ENCODE peak calls at places on chromosomes 5 and 9, in eight cellular contexts. U is tibial nerve, R is testis, B is HCT116, C is A549, K is GM12878, X is IMR-90, G is upper lobe of left lung. N is an unnamed sample. For H3K4me1, the result is how much of the 10 kb centered on the place peaks cover.

GRCh38 chr5:170270670-170271069 is 26.9 kb downstream of the LCP2 start:
- DNase-seq in U (no peak), K (no peak), R (no peak), G (no peak), X (no peak), B (no peak), C (no peak), N (no peak)

GRCh38 chr9:16068476-16068875 is 515.6 kb downstream of the CCDC171 start:
- DNase-seq in G (no peak), R (no peak), U (no peak), B (no peak), K (no peak), C (no peak), X (peak), N (no peak)

GRCh38 chr5:75707911-75708509 is 9.2 kb downstream of the POC5 start:
- DNase-seq in B (no peak), U (no peak), X (peak), G (peak), C (no peak), K (no peak), R (no peak), N (no peak)

GRCh38 chr9:120386390-120387131 is 193.4 kb downstream of the CDK5RAP2 start:
- DNase-seq in X (no peak), R (peak), B (no peak), G (peak), U (no peak), K (no peak), C (no peak), N (no peak)

GRCh38 chr5:77133061-77133758 is 46.1 kb upstream of the ZBED3 start:
- DNase-seq in G (peak), R (peak), C (peak), X (peak), B (peak), U (peak), K (no peak), N (no peak)

GRCh38 chr5:40904205-40904993 is 4.9 kb upstream of the C7 start:
- DNase-seq in X (peak), B (peak), U (peak), G (peak), C (peak), R (peak), K (peak), N (no peak)

GRCh38 chr9:123423036-123423640 is 67.1 kb downstream of the CRB2 start:
- DNase-seq in B (no peak), X (no peak), G (no peak), C (no peak), K (no peak), R (no peak), U (no peak), N (no peak)

GRCh38 chr9:98520221-98520920 is 188.4 kb downstream of the GABBR2 start:
- DNase-seq in R (no peak), U (no peak), X (peak), C (no peak), K (no peak), G (no peak), B (no peak), N (peak)

GRCh38 chr9:120362446-120362845 is 217.5 kb downstream of the CDK5RAP2 start:
- DNase-seq in G (no peak), X (peak), B (no peak), U (no peak), C (no peak), K (no peak), R (no peak), N (no peak)

GRCh38 chr5:77852514-77853352 is 76.6 kb upstream of the TBCA start:
- DNase-seq in X (peak), G (no peak), B (no peak), U (no peak), R (peak), C (peak), K (peak), N (peak)

GRCh38 chr5:66209350-66209749 is 65.2 kb downstream of the SREK1 start:
- DNase-seq in X (no peak), U (no peak), C (peak), K (no peak), R (no peak), B (peak), G (no peak), N (no peak)

GRCh38 chr5:135559342-135559741 is 19.4 kb downstream of the CXCL14 start:
- DNase-seq in K (no peak), C (peak), X (peak), U (no peak), G (no peak), R (peak), B (peak), N (no peak)

GRCh38 chr5:139651863-139652787 is 4.0 kb downstream of the CXXC5 start:
- DNase-seq in B (no peak), U (peak), X (peak), K (peak), R (peak), G (peak), C (peak), N (peak)

GRCh38 chr9:87890866-87891265 is 8.2 kb downstream of the SPATA31E1 start:
- DNase-seq in B (no peak), R (no peak), X (no peak), K (no peak), G (no peak), U (no peak), C (no peak), N (no peak)

GRCh38 chr9:112971415-112971814 is 40.6 kb downstream of the ZNF883 start:
- DNase-seq in U (no peak), K (no peak), G (no peak), C (no peak), R (peak), X (peak), B (peak), N (no peak)

GRCh38 chr9:96853711-96854072 is 622 bp downstream of the ZNF782 start:
- DNase-seq in G (no peak), B (no peak), K (no peak), R (no peak), X (peak), U (no peak), C (no peak), N (no peak)

GRCh38 chr9:129676970-129677369 is 11.5 kb downstream of the PRRX2 start:
- DNase-seq in X (no peak), B (no peak), K (no peak), U (no peak), G (no peak), C (no peak), R (no peak), N (no peak)

GRCh38 chr9:706606-707451 is 134.7 kb upstream of the DMRT1 start:
- DNase-seq in U (peak), G (peak), K (no peak), B (no peak), X (peak), R (peak), C (no peak), N (no peak)

GRCh38 chr5:57106661-57107060 is 67.2 kb upstream of the GPBP1 start:
- DNase-seq in B (no peak), X (no peak), U (no peak), G (no peak), R (no peak), C (no peak), K (no peak), N (no peak)

GRCh38 chr9:126146254-126147145 is 180.1 kb upstream of the MVB12B start:
- DNase-seq in K (peak), U (no peak), C (peak), R (peak), B (no peak), X (no peak), G (peak), N (peak)

GRCh38 chr9:114606597-114607207 is 4.4 kb upstream of the TMEM268 start:
- DNase-seq in B (no peak), U (no peak), R (peak), C (no peak), G (peak), X (peak), K (no peak), N (no peak)

GRCh38 chr5:135367070-135367469 is 32.0 kb downstream of the MACROH2A1 start:
- DNase-seq in U (no peak), K (no peak), C (no peak), X (peak), R (no peak), G (no peak), B (no peak), N (no peak)

GRCh38 chr5:95379133-95379532 is 12.0 kb upstream of the FAM81B start:
- DNase-seq in X (no peak), K (no peak), B (no peak), G (no peak), R (no peak), U (no peak), C (no peak), N (no peak)

GRCh38 chr5:131147258-131147657 is 17.8 kb downstream of the HINT1 start:
- DNase-seq in G (no peak), B (no peak), U (no peak), C (no peak), K (no peak), X (peak), R (no peak), N (no peak)

GRCh38 chr9:130715270-130716077 is 21.9 kb downstream of the EXOSC2 start:
- DNase-seq in R (no peak), B (no peak), G (no peak), C (no peak), U (no peak), K (no peak), X (peak), N (no peak)

GRCh38 chr5:40046792-40047191 is 622.0 kb upstream of the DAB2 start:
- DNase-seq in C (no peak), U (no peak), B (no peak), X (peak), R (no peak), G (no peak), K (no peak), N (no peak)

GRCh38 chr9:74872619-74873233 is 15.0 kb downstream of the TRPM6 start:
- DNase-seq in C (no peak), U (no peak), X (no peak), K (no peak), B (no peak), R (no peak), G (no peak), N (no peak)

GRCh38 chr5:135964670-135965320 is 10.0 kb upstream of the LECT2 start:
- DNase-seq in C (no peak), B (no peak), X (peak), R (no peak), G (no peak), K (no peak), U (no peak), N (no peak)

GRCh38 chr5:90227688-90228087 is 181.9 kb downstream of the CETN3 start:
- DNase-seq in B (no peak), C (no peak), X (no peak), R (no peak), K (no peak), U (no peak), G (no peak), N (no peak)

GRCh38 chr9:696332-697090 is 145.0 kb upstream of the DMRT1 start:
- DNase-seq in U (no peak), R (peak), B (no peak), K (no peak), X (peak), C (peak), G (no peak), N (no peak)

GRCh38 chr5:10248378-10249260 is 1.1 kb downstream of the ATPSCKMT start:
- DNase-seq in B (no peak), U (no peak), K (no peak), G (no peak), X (no peak), C (no peak), R (no peak), N (no peak)

GRCh38 chr5:122163151-122164069 is 34.1 kb downstream of the ZNF474 start:
- DNase-seq in C (peak), X (peak), B (no peak), R (no peak), K (no peak), U (no peak), G (no peak), N (no peak)

GRCh38 chr9:83570359-83570758 is 32.2 kb upstream of the FRMD3 start:
- DNase-seq in X (no peak), K (no peak), R (no peak), B (no peak), C (no peak), G (no peak), U (no peak), N (no peak)

GRCh38 chr9:34511160-34511513 is 11.7 kb downstream of the ENHO start:
- DNase-seq in B (no peak), K (no peak), G (no peak), C (no peak), X (no peak), R (no peak), U (no peak), N (no peak)

GRCh38 chr5:152717393-152717792 is 312.3 kb upstream of the NMUR2 start:
- DNase-seq in U (no peak), G (no peak), B (no peak), X (no peak), C (no peak), K (no peak), R (no peak), N (no peak)

GRCh38 chr5:156388233-156388632 is 61.3 kb downstream of the SGCD start:
- DNase-seq in X (no peak), R (no peak), B (no peak), C (no peak), G (no peak), K (no peak), U (no peak), N (no peak)

GRCh38 chr9:21326526-21327139 is 8.6 kb downstream of the KLHL9 start:
- DNase-seq in U (no peak), G (no peak), X (peak), B (no peak), R (no peak), C (peak), K (peak), N (no peak)

GRCh38 chr5:58932057-58932594 is 349.3 kb downstream of the RAB3C start:
- DNase-seq in U (no peak), G (no peak), B (no peak), X (no peak), R (no peak), K (no peak), C (peak), N (peak)

GRCh38 chr5:141835928-141836667 is 42.1 kb downstream of the PCDH1 start:
- DNase-seq in C (no peak), K (no peak), X (peak), B (no peak), G (no peak), R (no peak), U (no peak), N (no peak)

DNA sequence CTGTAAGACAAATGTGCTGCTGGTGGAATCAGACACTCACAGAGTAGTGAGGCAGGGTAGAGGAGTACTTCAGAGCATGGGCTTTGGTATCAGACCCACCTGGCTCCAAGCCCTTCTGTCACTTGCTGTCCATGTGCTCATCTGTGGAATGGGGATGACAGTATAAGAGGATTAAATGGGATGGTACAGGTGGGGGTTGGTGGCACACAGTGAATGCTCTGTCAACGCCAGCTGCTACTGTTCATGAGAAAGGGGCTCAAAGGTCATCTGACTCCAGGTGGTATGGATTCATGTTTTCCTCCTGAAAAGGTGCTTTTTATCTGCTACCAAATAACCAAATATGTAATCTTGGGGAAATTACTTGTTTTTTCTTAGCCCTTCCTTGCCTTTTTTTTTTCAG is 23.0 kb upstream of the PPARGC1B start:
- DNase-seq in G (no peak), B (no peak), U (no peak), K (no peak), X (no peak), R (no peak), C (no peak), N (no peak)
- TF ChIP-seq POLR2A in G (no peak), B (no peak), U (no peak), K (no peak), X (no peak), R (no peak), C (no peak), N (no peak)

DNA sequence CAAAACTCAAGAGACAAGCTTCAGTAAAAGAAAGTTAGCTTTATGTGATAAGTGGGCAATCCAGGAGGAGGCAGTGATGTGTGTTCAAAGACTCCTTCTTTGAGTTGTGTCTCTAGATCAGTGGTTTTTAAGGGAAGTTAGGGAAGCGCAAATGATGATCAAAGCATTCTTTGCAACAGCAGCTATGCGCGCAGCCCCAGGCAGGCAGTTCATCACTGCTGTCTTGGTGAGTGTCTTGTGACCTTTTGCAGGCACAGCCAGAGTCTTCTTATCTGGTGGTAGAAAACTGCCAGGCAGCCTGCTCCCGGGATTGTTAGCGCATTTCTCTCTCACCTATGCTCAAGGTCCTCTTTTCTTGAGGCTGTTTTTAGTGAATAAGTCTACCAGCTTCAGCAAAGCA is 40.3 kb upstream of the CLK4 start:
- DNase-seq in U (no peak), X (no peak), K (no peak), B (no peak), C (no peak), R (peak), G (no peak), N (no peak)
- H3K27ac ChIP-seq in U (no peak), X (no peak), K (no peak), B (no peak), C (no peak), R (no peak), G (no peak), N (no peak)

GRCh38 chr9:117204971-117205370 is 209.9 kb downstream of the ASTN2 start:
- DNase-seq in C (no peak), K (no peak), R (no peak), U (no peak), G (no peak), B (no peak), X (peak), N (peak)

GRCh38 chr9:117211280-117211679 is 203.6 kb downstream of the ASTN2 start:
- DNase-seq in U (no peak), G (no peak), R (no peak), C (no peak), K (no peak), X (no peak), B (no peak), N (peak)

DNA sequence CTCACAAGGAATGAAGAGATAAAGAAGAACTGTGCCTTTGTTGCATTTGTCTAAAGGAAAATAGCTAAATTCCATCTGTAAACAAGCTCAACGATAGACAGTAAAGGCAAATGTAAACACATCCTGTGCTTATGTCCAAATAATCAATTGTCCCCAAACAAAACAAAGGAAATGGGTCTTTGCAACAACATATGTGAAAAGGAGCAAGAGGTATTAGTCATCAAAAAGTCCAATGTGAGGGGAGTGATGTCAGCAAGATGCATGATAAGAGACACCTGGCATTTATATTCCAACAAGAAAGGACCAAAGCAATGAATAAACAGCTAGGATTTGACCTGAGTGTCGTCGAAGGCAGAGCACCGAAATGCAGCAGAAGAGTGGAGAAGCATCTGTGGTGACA is 209.1 kb downstream of the ASTN2 start:
- DNase-seq in U (no peak), K (no peak), C (no peak), X (peak), G (no peak), B (no peak), R (no peak), N (no peak)
- H3K4me1 ChIP-seq in U (under half), K (under half), C (under half), X (under half), G (under half), B (under half), R (under half), N (under half)

GRCh38 chr9:27572566-27572917 is 739 bp downstream of the C9orf72 start:
- DNase-seq in X (no peak), R (peak), G (peak), K (no peak), B (no peak), C (no peak), U (no peak), N (peak)

GRCh38 chr9:27572918-27573698 is at the start of gene C9orf72:
- DNase-seq in U (peak), R (peak), C (peak), X (peak), K (no peak), B (no peak), G (peak), N (peak)

GRCh38 chr9:27572036-27572435 is 1.2 kb downstream of the C9orf72 start:
- DNase-seq in G (no peak), K (no peak), B (no peak), U (no peak), X (no peak), R (no peak), C (no peak), N (no peak)

GRCh38 chr9:27569406-27569805 is 3.9 kb downstream of the C9orf72 start:
- DNase-seq in R (no peak), X (no peak), C (no peak), B (no peak), G (no peak), U (no peak), K (no peak), N (no peak)

DNA sequence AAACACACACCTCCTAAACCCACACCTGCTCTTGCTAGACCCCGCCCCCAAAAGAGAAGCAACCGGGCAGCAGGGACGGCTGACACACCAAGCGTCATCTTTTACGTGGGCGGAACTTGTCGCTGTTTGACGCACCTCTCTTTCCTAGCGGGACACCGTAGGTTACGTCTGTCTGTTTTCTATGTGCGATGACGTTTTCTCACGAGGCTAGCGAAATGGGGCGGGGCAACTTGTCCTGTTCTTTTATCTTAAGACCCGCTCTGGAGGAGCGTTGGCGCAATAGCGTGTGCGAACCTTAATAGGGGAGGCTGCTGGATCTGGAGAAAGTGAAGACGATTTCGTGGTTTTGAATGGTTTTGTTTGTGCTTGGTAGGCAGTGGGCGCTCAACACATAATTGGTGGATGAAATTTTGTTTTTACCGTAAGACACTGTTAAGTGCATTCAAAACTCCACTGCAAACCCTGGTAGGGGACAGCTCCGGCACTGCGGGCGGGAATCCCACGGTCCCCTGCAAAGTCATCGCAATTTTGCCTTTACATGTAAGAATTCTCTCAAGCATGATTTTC is 501 bp upstream of the C9orf72 start:
- DNase-seq in R (peak), K (peak), B (peak), G (peak), C (peak), X (peak), U (peak), N (peak)
- TF ChIP-seq POLR2A in R (peak), K (peak), B (peak), G (no peak), C (no peak), X (no peak), U (peak), N (peak)

GRCh38 chr5:150429410-150429873 is 16.7 kb upstream of the CD74 start:
- DNase-seq in B (no peak), X (no peak), K (no peak), G (no peak), R (no peak), U (no peak), C (no peak), N (no peak)

GRCh38 chr5:150431048-150431447 is 18.3 kb upstream of the CD74 start:
- DNase-seq in B (no peak), K (no peak), U (no peak), C (no peak), G (no peak), R (no peak), X (no peak), N (no peak)

GRCh38 chr5:150428978-150429377 is 16.3 kb upstream of the CD74 start:
- DNase-seq in B (no peak), C (no peak), R (no peak), G (no peak), X (no peak), U (no peak), K (no peak), N (no peak)

GRCh38 chr5:150431574-150431973 is 18.0 kb downstream of the RPS14 start:
- DNase-seq in K (no peak), G (no peak), X (no peak), C (no peak), R (no peak), B (no peak), U (no peak), N (no peak)

GRCh38 chr5:150428106-150428876 is 15.6 kb upstream of the CD74 start:
- DNase-seq in U (no peak), X (no peak), B (no peak), K (no peak), G (peak), R (peak), C (no peak), N (no peak)
- H3K27ac ChIP-seq in U (peak), X (no peak), B (no peak), K (no peak), G (peak), R (peak), C (no peak), N (no peak)

N was measured in esophagus muscularis mucosa.